ENCODE peak calls at places on chromosomes 7 and 10, in ten cellular contexts. J is thoracic aorta; I is body of pancreas; X is Panc1; C is ovary; A is left ventricle myocardium inferior; Z is CD8-positive, alpha-beta T cell; L is OCI-LY7; T is esophagus muscularis mucosa; S is HCT116. H is an unnamed sample. For H3K36me3 and H3K4me1, the result is how much of the 10 kb centered on the place peaks cover.

GRCh38 chr10:46228076-46229071 is 58.4 kb upstream of the ANTXRL start:
- DNase-seq in A (peak), J (peak), S (peak), X (peak), T (no peak), Z (peak), C (peak), I (peak), L (peak), H (peak)

GRCh38 chr10:131083915-131084790 is 227.4 kb downstream of the TCERG1L start:
- DNase-seq in C (peak), Z (no peak), S (no peak), L (no peak), A (no peak), X (no peak), I (no peak), J (no peak), T (no peak), H (no peak)

GRCh38 chr7:127348247-127348631 is 44.3 kb downstream of the ZNF800 start:
- DNase-seq in C (no peak), S (no peak), L (no peak), A (no peak), I (no peak), Z (no peak), X (no peak), T (no peak), J (no peak), H (no peak)

GRCh38 chr10:114022292-114022691 is 21.4 kb upstream of the ADRB1 start:
- DNase-seq in L (no peak), J (no peak), A (peak), S (no peak), C (peak), T (peak), I (no peak), Z (no peak), X (no peak), H (no peak)

GRCh38 chr10:33325929-33326328 is 8.5 kb downstream of the NRP1 start:
- DNase-seq in X (no peak), A (no peak), L (no peak), C (no peak), J (no peak), I (no peak), T (no peak), S (no peak), Z (no peak), H (no peak)

GRCh38 chr7:54541941-54542618 is at the start of gene VSTM2A:
- DNase-seq in T (no peak), X (no peak), S (no peak), C (peak), I (no peak), J (no peak), A (no peak), Z (no peak), L (no peak), H (no peak)

GRCh38 chr7:24948739-24949138 is 31.2 kb downstream of the OSBPL3 start:
- DNase-seq in X (no peak), L (no peak), J (no peak), T (no peak), Z (no peak), C (no peak), I (no peak), S (no peak), A (no peak), H (no peak)

GRCh38 chr7:42244828-42245227 is 7.8 kb upstream of the GLI3 start:
- DNase-seq in J (no peak), L (no peak), X (no peak), S (no peak), I (no peak), A (no peak), Z (no peak), T (no peak), C (no peak), H (no peak)

GRCh38 chr10:1216576-1217236 is 160.5 kb downstream of the WDR37 start:
- DNase-seq in Z (no peak), L (no peak), J (no peak), I (no peak), C (no peak), A (no peak), X (no peak), S (no peak), T (no peak), H (no peak)

GRCh38 chr7:155002411-155003214 is at the start of gene PAXIP1:
- DNase-seq in A (peak), Z (peak), T (no peak), X (no peak), S (no peak), L (peak), I (peak), C (no peak), J (no peak), H (peak)

GRCh38 chr7:518630-519428 is 817 bp downstream of the PDGFA start:
- DNase-seq in J (no peak), S (no peak), C (peak), Z (peak), A (peak), X (no peak), L (no peak), I (peak), T (peak), H (peak)

GRCh38 chr7:50404392-50404791 is 45.8 kb downstream of the FIGNL1 start:
- DNase-seq in L (no peak), A (no peak), S (no peak), X (no peak), T (no peak), Z (no peak), J (no peak), I (no peak), C (no peak), H (peak)

DNA sequence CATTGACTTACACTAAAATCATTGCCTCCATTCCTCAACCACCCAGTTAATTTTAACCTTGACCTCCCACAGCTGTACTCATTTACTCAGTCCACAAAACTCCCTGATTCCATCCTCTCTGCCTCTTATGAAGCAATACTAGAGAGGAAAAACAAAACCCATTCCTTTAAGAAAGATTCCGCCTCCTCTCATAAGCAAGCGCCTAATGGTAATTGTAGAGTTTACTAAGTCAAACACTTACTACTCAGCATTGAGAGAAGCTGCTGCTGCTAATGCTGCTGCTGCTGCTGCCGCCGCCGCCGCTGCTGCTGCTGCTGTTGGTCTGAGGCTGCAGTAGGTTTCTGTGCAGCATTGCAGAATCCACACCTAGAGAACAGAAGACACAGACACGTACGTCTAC is 2.1 kb upstream of the ADD3 start:
- DNase-seq in Z (no peak), T (no peak), A (peak), S (no peak), I (peak), X (no peak), L (peak), C (no peak), J (no peak), H (peak)
- H3K4me3 ChIP-seq in Z (no peak), T (peak), A (peak), S (no peak), I (no peak), X (no peak), L (peak), C (peak), J (peak), H (peak)

GRCh38 chr7:37180828-37181549 is 267.7 kb downstream of the ELMO1 start:
- DNase-seq in X (no peak), J (no peak), A (no peak), C (no peak), L (no peak), I (no peak), Z (no peak), T (no peak), S (no peak), H (no peak)

GRCh38 chr7:37186753-37187152 is 261.9 kb downstream of the ELMO1 start:
- DNase-seq in S (no peak), T (no peak), A (no peak), L (no peak), Z (no peak), C (no peak), I (no peak), J (no peak), X (no peak), H (no peak)

GRCh38 chr7:37181550-37181932 is 267.1 kb downstream of the ELMO1 start:
- DNase-seq in J (no peak), Z (no peak), A (no peak), C (no peak), S (no peak), T (no peak), L (no peak), I (no peak), X (no peak), H (no peak)

GRCh38 chr7:37187179-37187578 is 261.5 kb downstream of the ELMO1 start:
- DNase-seq in S (no peak), A (no peak), J (no peak), X (no peak), L (no peak), C (no peak), T (no peak), I (no peak), Z (no peak), H (no peak)

DNA sequence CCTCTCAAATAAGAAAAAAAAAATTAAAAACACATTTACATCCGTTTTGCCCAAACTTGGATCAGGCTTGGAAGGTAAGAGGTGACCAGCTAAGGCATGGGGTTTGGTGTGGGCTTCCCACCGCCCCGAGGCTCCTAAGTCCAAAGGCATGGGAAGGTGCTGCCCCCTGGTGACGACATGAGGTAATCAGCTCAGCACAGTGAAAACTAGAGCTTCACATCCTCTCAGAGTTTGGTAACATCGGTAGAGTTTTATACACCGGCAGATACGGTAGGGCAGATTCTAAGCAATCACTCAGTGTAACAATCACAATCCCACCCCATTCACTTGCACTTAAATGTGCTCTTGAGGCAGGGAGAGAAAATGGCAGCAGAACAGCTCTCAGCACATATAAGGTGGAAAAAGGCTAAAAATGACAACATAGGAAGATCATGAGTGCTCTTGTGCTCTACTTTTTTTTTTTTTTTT is 266.6 kb downstream of the ELMO1 start:
- DNase-seq in X (peak), A (peak), Z (peak), S (peak), L (peak), C (peak), T (no peak), J (peak), I (peak), H (peak)
- H3K36me3 ChIP-seq in X (under half), A (under half), Z (under half), S (under half), L (under half), C (under half), T (under half), J (under half), I (under half), H (under half)

DNA sequence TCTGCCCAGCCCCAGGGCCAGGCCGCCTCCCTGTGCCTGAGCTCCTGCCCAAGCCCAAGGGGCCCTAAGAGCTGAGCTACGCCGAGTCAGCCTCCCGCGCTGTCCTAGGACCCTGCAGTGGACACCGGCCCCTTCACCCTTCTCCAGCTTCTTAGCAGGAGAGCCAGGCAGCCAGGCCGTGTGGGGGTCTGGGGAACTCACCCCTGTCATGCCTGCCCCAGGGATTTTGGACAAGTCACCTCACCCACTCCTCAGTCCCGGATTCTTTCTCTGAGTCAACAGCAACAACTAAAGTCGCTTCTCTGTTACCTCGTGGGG is 79.3 kb downstream of the MKI67 start:
- DNase-seq in L (no peak), S (no peak), J (no peak), Z (no peak), I (no peak), X (no peak), T (no peak), C (no peak), A (no peak), H (no peak)
- H3K4me1 ChIP-seq in L (under half), S (under half), J (under half), Z (under half), I (under half), X (under half), T (under half), C (under half), A (half or more), H (under half)

GRCh38 chr7:33841658-33842057 is 63.7 kb upstream of the BMPER start:
- DNase-seq in T (peak), L (no peak), I (peak), A (no peak), J (no peak), X (no peak), Z (no peak), C (peak), S (no peak), H (no peak)
- H3K4me3 ChIP-seq in T (no peak), L (no peak), I (no peak), A (no peak), J (no peak), X (no peak), Z (no peak), C (no peak), S (no peak), H (no peak)

GRCh38 chr10:78389419-78389818 is 355.8 kb downstream of the RPS24 start:
- DNase-seq in I (peak), L (no peak), A (peak), X (no peak), J (no peak), C (no peak), S (no peak), Z (no peak), T (no peak), H (no peak)
- H3K36me3 ChIP-seq in I (under half), L (under half), A (under half), X (under half), J (under half), C (under half), S (under half), Z (under half), T (under half), H (under half)

GRCh38 chr10:95425592-95426465 is 135.0 kb upstream of the PDLIM1 start:
- DNase-seq in X (no peak), Z (no peak), L (no peak), S (no peak), A (no peak), J (no peak), T (no peak), I (no peak), C (no peak), H (no peak)

GRCh38 chr10:95423327-95424005 is 132.7 kb upstream of the PDLIM1 start:
- DNase-seq in J (no peak), X (no peak), I (no peak), C (no peak), S (no peak), T (no peak), A (no peak), Z (no peak), L (no peak), H (no peak)

GRCh38 chr10:95428702-95429101 is 132.5 kb downstream of the SORBS1 start:
- DNase-seq in L (no peak), J (no peak), S (no peak), Z (no peak), T (no peak), C (no peak), X (no peak), A (peak), I (no peak), H (no peak)

GRCh38 chr10:95429639-95430038 is 131.5 kb downstream of the SORBS1 start:
- DNase-seq in J (no peak), S (no peak), X (no peak), Z (no peak), L (no peak), C (no peak), A (no peak), T (no peak), I (no peak), H (peak)

GRCh38 chr10:95426482-95426881 is 134.7 kb downstream of the SORBS1 start:
- DNase-seq in I (no peak), T (no peak), Z (no peak), C (no peak), X (no peak), L (no peak), J (no peak), S (no peak), A (no peak), H (no peak)
- H3K4me1 ChIP-seq in I (under half), T (half or more), Z (under half), C (under half), X (under half), L (under half), J (under half), S (under half), A (half or more), H (under half)

H was measured in Caco-2.